ENCODE peak calls at places on chromosomes 11 and 22, in six cellular contexts. S is GM18507; L is GM19239; C is neural progenitor cell; M is activated T-helper 9 cell treated with anti-CD3 and anti-CD28 coated beads, Interleukin-2, amount 50 U/mL, for 16 hours; Y is substantia nigra. V is an unnamed sample.

GRCh38 chr11:126496576-126497403 is 141.3 kb downstream of the ST3GAL4 start:
- DNase-seq in L (no peak), C (no peak), M (no peak), Y (no peak), S (no peak), V (no peak)

GRCh38 chr11:68264244-68264643 is 7.5 kb downstream of the C11orf24 start:
- DNase-seq in Y (no peak), S (no peak), L (no peak), M (no peak), C (no peak), V (no peak)

GRCh38 chr11:105054723-105055492 is 9.8 kb upstream of the CARD16 start:
- DNase-seq in M (no peak), Y (no peak), L (no peak), C (no peak), S (no peak), V (no peak)

GRCh38 chr11:117604349-117604995 is 192.5 kb downstream of the DSCAML1 start:
- DNase-seq in Y (peak; percentile 25), M (no peak), C (no peak), S (no peak), L (no peak), V (no peak)

GRCh38 chr11:26522912-26523610 is 49.0 kb downstream of the MUC15 start:
- DNase-seq in C (peak; percentile 58), L (no peak), S (no peak), Y (no peak), M (no peak), V (no peak)

GRCh38 chr11:2869561-2870427 is 15.8 kb downstream of the CDKN1C start:
- DNase-seq in S (no peak), M (no peak), C (peak; percentile 93), Y (peak; percentile 43), L (no peak), V (no peak)

GRCh38 chr11:129315781-129316579 is 59.7 kb upstream of the BARX2 start:
- DNase-seq in M (no peak), Y (no peak), S (no peak), L (no peak), C (peak; percentile 56), V (no peak)

GRCh38 chr11:122122179-122122578 is 6.2 kb upstream of the BLID start:
- DNase-seq in Y (no peak), C (no peak), S (no peak), L (no peak), M (no peak), V (no peak)

GRCh38 chr22:40533712-40534378 is 102.7 kb downstream of the MRTFA start:
- DNase-seq in L (peak; percentile 72), Y (no peak), S (peak; percentile 37), M (peak; percentile 22), C (peak; percentile 12), V (peak; percentile 74)

GRCh38 chr11:47631473-47631872 is 10.9 kb downstream of the MTCH2 start:
- DNase-seq in M (no peak), L (no peak), C (no peak), S (no peak), Y (no peak), V (no peak)

GRCh38 chr11:130636672-130637463 is 188.4 kb downstream of the ADAMTS15 start:
- DNase-seq in C (no peak), Y (no peak), L (no peak), M (no peak), S (no peak), V (no peak)

GRCh38 chr11:91742155-91742554 is 482.5 kb upstream of the FAT3 start:
- DNase-seq in L (no peak), M (no peak), C (no peak), S (no peak), Y (no peak), V (no peak)

GRCh38 chr11:126510621-126511370 is 155.3 kb downstream of the ST3GAL4 start:
- DNase-seq in L (no peak), S (no peak), M (no peak), C (peak; percentile 51), Y (no peak), V (no peak)

GRCh38 chr22:39723899-39724351 is 153.4 kb downstream of the CACNA1I start:
- DNase-seq in Y (no peak), L (no peak), C (no peak), M (no peak), S (no peak), V (no peak)